ENCODE peak calls at places on chromosomes 5 and 9, in six cellular contexts. W is ACHN, T is Kasumi-1, A is GM03348, V is HEK293T, S is kidney tubule cell. Z is an unnamed sample.

GRCh38 chr9:131282688-131283422 is 6.5 kb upstream of the FAM78A start:
- DNase-seq in T (peak), A (peak), S (no peak), V (peak), W (no peak), Z (peak)

GRCh38 chr9:3517377-3518048 is 8.3 kb downstream of the RFX3 start:
- DNase-seq in T (no peak), W (no peak), V (no peak), A (no peak), S (no peak), Z (no peak)

GRCh38 chr5:111454198-111454606 is 58.1 kb downstream of the STARD4 start:
- DNase-seq in T (no peak), W (no peak), V (no peak), S (peak), A (no peak), Z (no peak)

GRCh38 chr5:134642931-134643530 is 5.6 kb upstream of the SEC24A start:
- DNase-seq in S (no peak), V (no peak), A (peak), T (no peak), W (no peak), Z (no peak)

GRCh38 chr9:16421534-16421933 is 448.9 kb downstream of the BNC2 start:
- DNase-seq in A (no peak), S (peak), T (no peak), W (no peak), V (peak), Z (no peak)

GRCh38 chr5:159657766-159658165 is 258.5 kb upstream of the ADRA1B start:
- DNase-seq in S (no peak), W (no peak), V (no peak), T (no peak), A (peak), Z (no peak)

GRCh38 chr9:116701940-116702642 is 15.0 kb downstream of the TRIM32 start:
- DNase-seq in T (no peak), A (no peak), W (no peak), V (no peak), S (no peak), Z (no peak)

GRCh38 chr5:181234116-181234454 is 9.6 kb downstream of the RACK1 start:
- DNase-seq in S (no peak), A (no peak), V (no peak), T (no peak), W (no peak), Z (no peak)

GRCh38 chr5:177453852-177454396 is 7.3 kb downstream of the PRR7 start:
- DNase-seq in A (no peak), V (peak), S (peak), T (no peak), W (no peak), Z (no peak)

GRCh38 chr5:12022444-12022843 is 118.2 kb upstream of the CTNND2 start:
- DNase-seq in A (no peak), T (no peak), V (no peak), S (no peak), W (no peak), Z (no peak)

GRCh38 chr5:37086466-37087178 is 162.6 kb downstream of the CPLANE1 start:
- DNase-seq in W (no peak), S (peak), A (no peak), V (no peak), T (no peak), Z (no peak)

GRCh38 chr5:119808024-119808423 is 178.7 kb downstream of the FAM170A start:
- DNase-seq in W (no peak), S (no peak), T (no peak), V (no peak), A (no peak), Z (no peak)